ENCODE peak calls at places on chromosomes 5 and 9, in ten cellular contexts. One of them, this sample, is unnamed.

GRCh38 chr5:96807099-96807654 is 568 bp downstream of the ERAP1 start:
- DNase-seq in epithelial cell of esophagus: peak; percentile 65
- DNase-seq in activated T-helper 1 cell treated with anti-CD3 and anti-CD28 coated beads, Interleukin-2, amount 50 U/mL, for 16 hours: no peak
- DNase-seq in islet precursor cell: peak; percentile 83
- DNase-seq in iris pigment epithelial cell: peak; percentile 60
- DNase-seq in HAP-1: peak; percentile 17
- DNase-seq in HFFc6: peak; percentile 41
- DNase-seq in NCI-H69: peak; percentile 97
- DNase-seq in amniotic stem cell: peak; percentile 24
- DNase-seq in NCI-H446 treated with DMSO at 0.1 percent for 48 hours: peak; percentile 32
- DNase-seq in this sample: peak; percentile 71

GRCh38 chr5:128965638-128966302 is 482 bp downstream of the SLC27A6 start:
- DNase-seq in islet precursor cell: no peak
- DNase-seq in iris pigment epithelial cell: no peak
- DNase-seq in HAP-1: no peak
- DNase-seq in NCI-H69: no peak
- DNase-seq in NCI-H446 treated with DMSO at 0.1 percent for 48 hours: no peak
- DNase-seq in amniotic stem cell: no peak
- DNase-seq in HFFc6: no peak
- DNase-seq in epithelial cell of esophagus: no peak
- DNase-seq in activated T-helper 1 cell treated with anti-CD3 and anti-CD28 coated beads, Interleukin-2, amount 50 U/mL, for 16 hours: no peak
- DNase-seq in this sample: no peak

GRCh38 chr5:72107874-72108199 is 562 bp downstream of the MAP1B start:
- DNase-seq in amniotic stem cell: no peak
- DNase-seq in iris pigment epithelial cell: peak; percentile 51
- DNase-seq in activated T-helper 1 cell treated with anti-CD3 and anti-CD28 coated beads, Interleukin-2, amount 50 U/mL, for 16 hours: no peak
- DNase-seq in islet precursor cell: peak; percentile 68
- DNase-seq in NCI-H69: peak; percentile 91
- DNase-seq in NCI-H446 treated with DMSO at 0.1 percent for 48 hours: no peak
- DNase-seq in epithelial cell of esophagus: no peak
- DNase-seq in HFFc6: no peak
- DNase-seq in HAP-1: no peak
- DNase-seq in this sample: peak; percentile 49

GRCh38 chr5:107474361-107474723 is 196.4 kb downstream of the EFNA5 start:
- DNase-seq in iris pigment epithelial cell: no peak
- DNase-seq in epithelial cell of esophagus: peak; percentile 62
- DNase-seq in HAP-1: no peak
- DNase-seq in activated T-helper 1 cell treated with anti-CD3 and anti-CD28 coated beads, Interleukin-2, amount 50 U/mL, for 16 hours: no peak
- DNase-seq in NCI-H69: no peak
- DNase-seq in amniotic stem cell: no peak
- DNase-seq in HFFc6: no peak
- DNase-seq in NCI-H446 treated with DMSO at 0.1 percent for 48 hours: no peak
- DNase-seq in islet precursor cell: no peak
- DNase-seq in this sample: no peak

GRCh38 chr5:50623666-50624065 is 42.8 kb upstream of the PARP8 start:
- DNase-seq in islet precursor cell: peak; percentile 55
- DNase-seq in epithelial cell of esophagus: peak; percentile 71
- DNase-seq in NCI-H446 treated with DMSO at 0.1 percent for 48 hours: no peak
- DNase-seq in NCI-H69: no peak
- DNase-seq in iris pigment epithelial cell: no peak
- DNase-seq in amniotic stem cell: no peak
- DNase-seq in HFFc6: no peak
- DNase-seq in HAP-1: no peak
- DNase-seq in activated T-helper 1 cell treated with anti-CD3 and anti-CD28 coated beads, Interleukin-2, amount 50 U/mL, for 16 hours: no peak
- DNase-seq in this sample: no peak

GRCh38 chr5:53616939-53617549 is 56.6 kb downstream of the NDUFS4 start:
- DNase-seq in amniotic stem cell: no peak
- DNase-seq in iris pigment epithelial cell: peak; percentile 14
- DNase-seq in HFFc6: no peak
- DNase-seq in epithelial cell of esophagus: peak; percentile 14
- DNase-seq in NCI-H69: no peak
- DNase-seq in activated T-helper 1 cell treated with anti-CD3 and anti-CD28 coated beads, Interleukin-2, amount 50 U/mL, for 16 hours: no peak
- DNase-seq in islet precursor cell: no peak
- DNase-seq in HAP-1: no peak
- DNase-seq in NCI-H446 treated with DMSO at 0.1 percent for 48 hours: no peak
- DNase-seq in this sample: no peak

GRCh38 chr9:15355669-15356068 is 48.7 kb upstream of the TTC39B start:
- DNase-seq in amniotic stem cell: no peak
- DNase-seq in epithelial cell of esophagus: no peak
- DNase-seq in iris pigment epithelial cell: no peak
- DNase-seq in NCI-H69: no peak
- DNase-seq in HFFc6: no peak
- DNase-seq in NCI-H446 treated with DMSO at 0.1 percent for 48 hours: no peak
- DNase-seq in islet precursor cell: no peak
- DNase-seq in HAP-1: no peak
- DNase-seq in activated T-helper 1 cell treated with anti-CD3 and anti-CD28 coated beads, Interleukin-2, amount 50 U/mL, for 16 hours: no peak
- DNase-seq in this sample: no peak

GRCh38 chr9:2367970-2368369 is 253.6 kb upstream of the VLDLR start:
- DNase-seq in HAP-1: no peak
- DNase-seq in NCI-H446 treated with DMSO at 0.1 percent for 48 hours: no peak
- DNase-seq in activated T-helper 1 cell treated with anti-CD3 and anti-CD28 coated beads, Interleukin-2, amount 50 U/mL, for 16 hours: no peak
- DNase-seq in amniotic stem cell: no peak
- DNase-seq in iris pigment epithelial cell: no peak
- DNase-seq in epithelial cell of esophagus: no peak
- DNase-seq in HFFc6: no peak
- DNase-seq in islet precursor cell: peak; percentile 57
- DNase-seq in NCI-H69: no peak
- DNase-seq in this sample: no peak

GRCh38 chr5:170436335-170436734 is 47.2 kb upstream of the KCNMB1 start:
- DNase-seq in HFFc6: no peak
- DNase-seq in NCI-H446 treated with DMSO at 0.1 percent for 48 hours: no peak
- DNase-seq in iris pigment epithelial cell: no peak
- DNase-seq in activated T-helper 1 cell treated with anti-CD3 and anti-CD28 coated beads, Interleukin-2, amount 50 U/mL, for 16 hours: no peak
- DNase-seq in amniotic stem cell: no peak
- DNase-seq in islet precursor cell: peak; percentile 49
- DNase-seq in HAP-1: no peak
- DNase-seq in epithelial cell of esophagus: no peak
- DNase-seq in NCI-H69: peak; percentile 20
- DNase-seq in this sample: no peak

GRCh38 chr9:121239071-121239470 is 28.9 kb upstream of the GSN start:
- DNase-seq in NCI-H69: no peak
- DNase-seq in activated T-helper 1 cell treated with anti-CD3 and anti-CD28 coated beads, Interleukin-2, amount 50 U/mL, for 16 hours: no peak
- DNase-seq in HFFc6: no peak
- DNase-seq in islet precursor cell: no peak
- DNase-seq in HAP-1: no peak
- DNase-seq in NCI-H446 treated with DMSO at 0.1 percent for 48 hours: no peak
- DNase-seq in epithelial cell of esophagus: no peak
- DNase-seq in iris pigment epithelial cell: no peak
- DNase-seq in amniotic stem cell: no peak
- DNase-seq in this sample: no peak

GRCh38 chr5:176501333-176501732 is 35.9 kb downstream of the RNF44 start:
- DNase-seq in HFFc6: peak; percentile 77
- DNase-seq in islet precursor cell: no peak
- DNase-seq in epithelial cell of esophagus: peak; percentile 82
- DNase-seq in iris pigment epithelial cell: peak; percentile 94
- DNase-seq in NCI-H446 treated with DMSO at 0.1 percent for 48 hours: no peak
- DNase-seq in NCI-H69: no peak
- DNase-seq in activated T-helper 1 cell treated with anti-CD3 and anti-CD28 coated beads, Interleukin-2, amount 50 U/mL, for 16 hours: no peak
- DNase-seq in HAP-1: no peak
- DNase-seq in amniotic stem cell: peak; percentile 34
- DNase-seq in this sample: peak; percentile 43

GRCh38 chr5:127586371-127586770 is 62.5 kb upstream of the CTXN3 start:
- DNase-seq in activated T-helper 1 cell treated with anti-CD3 and anti-CD28 coated beads, Interleukin-2, amount 50 U/mL, for 16 hours: no peak
- DNase-seq in NCI-H69: no peak
- DNase-seq in islet precursor cell: no peak
- DNase-seq in epithelial cell of esophagus: no peak
- DNase-seq in amniotic stem cell: no peak
- DNase-seq in HAP-1: no peak
- DNase-seq in iris pigment epithelial cell: peak; percentile 44
- DNase-seq in NCI-H446 treated with DMSO at 0.1 percent for 48 hours: no peak
- DNase-seq in HFFc6: no peak
- DNase-seq in this sample: no peak

GRCh38 chr5:137743031-137743640 is 7.2 kb upstream of the KLHL3 start:
- DNase-seq in iris pigment epithelial cell: peak; percentile 76
- DNase-seq in activated T-helper 1 cell treated with anti-CD3 and anti-CD28 coated beads, Interleukin-2, amount 50 U/mL, for 16 hours: no peak
- DNase-seq in NCI-H69: peak; percentile 90
- DNase-seq in amniotic stem cell: peak; percentile 49
- DNase-seq in NCI-H446 treated with DMSO at 0.1 percent for 48 hours: peak; percentile 52
- DNase-seq in HFFc6: peak; percentile 67
- DNase-seq in HAP-1: peak; percentile 66
- DNase-seq in epithelial cell of esophagus: peak; percentile 80
- DNase-seq in islet precursor cell: peak; percentile 72
- DNase-seq in this sample: peak; percentile 62

GRCh38 chr5:176817864-176818377 is 7.6 kb downstream of the UNC5A start:
- DNase-seq in NCI-H69: peak; percentile 89
- DNase-seq in epithelial cell of esophagus: peak; percentile 22
- DNase-seq in NCI-H446 treated with DMSO at 0.1 percent for 48 hours: peak; percentile 19
- DNase-seq in activated T-helper 1 cell treated with anti-CD3 and anti-CD28 coated beads, Interleukin-2, amount 50 U/mL, for 16 hours: no peak
- DNase-seq in iris pigment epithelial cell: peak; percentile 19
- DNase-seq in islet precursor cell: peak; percentile 78
- DNase-seq in HAP-1: peak; percentile 66
- DNase-seq in HFFc6: no peak
- DNase-seq in amniotic stem cell: no peak
- DNase-seq in this sample: no peak

This sample was measured in fibroblast of lung.